ENCODE peak calls at places on chromosomes 5 and 9, in four cellular contexts. M, C, S and D are unnamed samples.

GRCh38 chr5:17186271-17186670 is 31.2 kb upstream of the BASP1 start:
- DNase-seq in M (no peak), C (peak), S (no peak), D (no peak)

GRCh38 chr9:105302728-105303127 is 58.3 kb downstream of the SLC44A1 start:
- DNase-seq in M (no peak), C (no peak), S (no peak), D (no peak)

GRCh38 chr5:68447530-68447929 is 232.0 kb downstream of the PIK3R1 start:
- DNase-seq in C (no peak), M (no peak), S (no peak), D (no peak)

GRCh38 chr5:16675747-16676255 is 59.0 kb upstream of the RETREG1 start:
- DNase-seq in M (no peak), C (no peak), S (no peak), D (no peak)

GRCh38 chr9:124208571-124208970 is 49.2 kb upstream of the NEK6 start:
- DNase-seq in S (peak), M (no peak), C (no peak), D (no peak)

GRCh38 chr5:6486074-6486473 is 37.4 kb downstream of the UBE2QL1 start:
- DNase-seq in S (no peak), C (no peak), M (no peak), D (no peak)

GRCh38 chr5:3058930-3059329 is 307.5 kb upstream of the IRX2 start:
- DNase-seq in M (no peak), S (no peak), C (no peak), D (no peak)

GRCh38 chr9:72145733-72146132 is 3.5 kb upstream of the GDA start:
- DNase-seq in C (no peak), M (no peak), S (no peak), D (no peak)

GRCh38 chr9:107426126-107426525 is 63.4 kb downstream of the KLF4 start:
- DNase-seq in C (no peak), M (no peak), S (no peak), D (no peak)

GRCh38 chr9:107425110-107426025 is 64.2 kb downstream of the KLF4 start:
- DNase-seq in C (peak), M (peak), S (no peak), D (peak)

GRCh38 chr9:107422189-107422802 is 67.3 kb downstream of the KLF4 start:
- DNase-seq in M (peak), C (peak), S (no peak), D (peak)

GRCh38 chr9:107423540-107423939 is 66.0 kb downstream of the KLF4 start:
- DNase-seq in M (no peak), S (no peak), C (no peak), D (no peak)
- TF ChIP-seq FOS in M (no peak), S (no peak), C (no peak), D (no peak)

GRCh38 chr5:2008851-2009629 is 126.3 kb upstream of the IRX4 start:
- DNase-seq in C (no peak), M (no peak), S (no peak), D (no peak)

GRCh38 chr5:2007906-2008437 is 125.2 kb upstream of the IRX4 start:
- DNase-seq in M (no peak), C (no peak), S (no peak), D (no peak)

GRCh38 chr5:2006193-2006970 is 123.7 kb upstream of the IRX4 start:
- DNase-seq in M (no peak), S (no peak), C (no peak), D (no peak)

GRCh38 chr5:2006971-2007291 is 124.2 kb upstream of the IRX4 start:
- DNase-seq in C (no peak), M (no peak), S (no peak), D (no peak)

GRCh38 chr5:2007437-2007905 is 124.7 kb upstream of the IRX4 start:
- DNase-seq in C (no peak), S (no peak), M (no peak), D (no peak)
- TF ChIP-seq FOS in C (no peak), S (no peak), M (no peak), D (no peak)

GRCh38 chr9:133758228-133758627 is 20.1 kb upstream of the SARDH start:
- DNase-seq in M (no peak), S (no peak), C (no peak), D (no peak)
- TF ChIP-seq FOS in M (no peak), S (no peak), C (no peak), D (no peak)

GRCh38 chr5:169705322-169705721 is 68.2 kb downstream of the DOCK2 start:
- DNase-seq in M (no peak), C (no peak), S (no peak), D (no peak)
- TF ChIP-seq FOS in M (no peak), C (no peak), S (no peak), D (no peak)

DNA sequence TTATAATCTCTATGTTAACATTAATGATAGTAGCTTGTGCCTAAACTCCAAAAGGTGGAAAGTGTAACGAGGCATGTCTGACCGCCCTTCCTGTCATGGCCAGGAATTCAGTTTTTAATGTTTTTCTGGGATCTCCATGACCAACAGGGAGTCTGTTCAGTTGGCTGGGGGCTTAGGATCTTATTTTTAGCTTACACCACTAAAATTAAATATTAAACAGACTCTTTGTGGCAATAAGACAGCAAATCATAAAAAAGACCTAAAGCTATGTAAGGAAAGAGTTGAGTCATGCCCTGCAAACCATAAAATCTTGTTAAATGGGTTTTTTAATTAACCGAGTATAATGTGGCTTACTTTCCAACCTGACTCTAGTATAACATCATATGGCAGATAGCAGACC is 247.8 kb downstream of the DIRAS2 start:
- DNase-seq in M (no peak), S (no peak), C (no peak), D (no peak)
- TF ChIP-seq FOS in M (no peak), S (no peak), C (no peak), D (no peak)

GRCh38 chr9:113694912-113695900 is 180.9 kb upstream of the ZNF618 start:
- DNase-seq in C (no peak), M (no peak), S (no peak), D (no peak)

GRCh38 chr9:113690055-113690740 is 185.9 kb upstream of the ZNF618 start:
- DNase-seq in S (no peak), M (no peak), C (no peak), D (no peak)

GRCh38 chr9:113701741-113702422 is 174.2 kb upstream of the ZNF618 start:
- DNase-seq in S (no peak), C (no peak), M (no peak), D (no peak)

GRCh38 chr9:113692264-113692663 is 183.8 kb upstream of the ZNF618 start:
- DNase-seq in M (no peak), C (no peak), S (no peak), D (no peak)

GRCh38 chr9:113695901-113696300 is 180.2 kb upstream of the ZNF618 start:
- DNase-seq in S (no peak), C (no peak), M (no peak), D (no peak)
- TF ChIP-seq FOS in S (no peak), C (no peak), M (no peak), D (no peak)

GRCh38 chr5:181205735-181206401 is 872 bp upstream of the TRIM7 start:
- DNase-seq in C (peak), M (no peak), S (no peak), D (no peak)
- TF ChIP-seq FOS in C (no peak), M (no peak), S (no peak), D (no peak)

DNA sequence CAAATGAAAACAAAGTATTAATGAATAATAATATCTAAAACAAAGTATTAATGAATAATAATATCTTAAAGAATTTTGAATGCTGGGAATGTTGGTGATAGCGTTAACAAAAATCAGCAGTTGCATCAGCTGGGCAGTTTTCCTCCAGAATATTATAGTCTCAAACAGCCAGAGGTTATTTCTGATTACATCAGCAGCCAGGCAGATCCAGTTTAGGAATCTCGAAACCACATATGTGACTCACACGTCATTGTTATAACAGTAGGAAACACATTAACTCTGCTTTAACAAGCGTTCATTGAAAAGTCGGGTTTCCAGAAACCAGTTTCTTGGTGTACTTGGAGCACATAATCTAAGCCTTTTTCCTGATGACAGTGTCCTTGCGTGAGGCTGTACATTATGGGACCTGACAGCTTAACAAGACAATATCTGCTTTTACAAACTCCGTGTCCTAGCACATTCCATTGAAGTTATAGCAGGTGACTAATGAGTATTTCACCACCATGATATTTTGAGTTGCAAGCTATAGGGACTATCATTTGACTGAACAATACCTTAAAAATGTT is 559.5 kb upstream of the KLF4 start:
- DNase-seq in M (peak), C (peak), S (no peak), D (peak)
- TF ChIP-seq FOS in M (peak), C (peak), S (no peak), D (peak)